ENCODE peak calls at places on chromosome 14, in seven cellular contexts. G is activated B cell treated with CpG ODN at 0.5 μM for 24 hours; F is fibroblast of the aortic adventitia; R is dorsolateral prefrontal cortex; L is stimulated activated CD4-positive, alpha-beta T cell treated with anti-CD3 and anti-CD28 coated beads, Interleukin-12 subunit alpha, Interleukin-12 subunit beta, amount 100 ng/mL, for 4 hours; P is T-cell; O is AG10803. U is an unnamed sample.

GRCh38 chr14:22084393-22085281 is 411.0 kb upstream of the OR4E1 start:
- DNase-seq in L (no peak), O (peak; percentile 53), G (no peak), P (no peak), R (no peak), F (peak; percentile 70), U (no peak)

GRCh38 chr14:90820958-90821357 is 4.7 kb upstream of the TTC7B start:
- DNase-seq in P (peak; percentile 53), R (peak; percentile 57), O (peak; percentile 29), L (peak; percentile 64), G (no peak), F (peak; percentile 12), U (no peak)

GRCh38 chr14:69626132-69626500 is 14.7 kb downstream of the SUSD6 start:
- DNase-seq in G (no peak), F (no peak), R (no peak), P (no peak), L (no peak), O (no peak), U (no peak)

GRCh38 chr14:90615444-90616095 is 200.7 kb downstream of the TTC7B start:
- DNase-seq in L (no peak), P (no peak), R (no peak), O (no peak), G (no peak), F (no peak), U (no peak)

GRCh38 chr14:102185360-102185759 is 45.7 kb downstream of the WDR20 start:
- DNase-seq in O (no peak), R (no peak), G (no peak), L (no peak), P (no peak), F (no peak), U (no peak)

GRCh38 chr14:56813143-56813551 is 2.9 kb upstream of the OTX2 start:
- DNase-seq in G (no peak), O (no peak), P (no peak), F (no peak), L (no peak), R (no peak), U (no peak)

GRCh38 chr14:90137807-90138206 is 76.0 kb downstream of the KCNK13 start:
- DNase-seq in G (no peak), F (peak; percentile 69), R (no peak), O (no peak), P (no peak), L (no peak), U (no peak)

GRCh38 chr14:65072937-65073336 is 29.4 kb downstream of the MAX start:
- DNase-seq in R (no peak), P (no peak), G (no peak), L (no peak), O (no peak), F (no peak), U (no peak)

GRCh38 chr14:94646481-94646880 is 34.3 kb downstream of the SERPINA3 start:
- DNase-seq in F (peak; percentile 56), P (no peak), O (peak; percentile 3), L (no peak), G (no peak), R (no peak), U (peak; percentile 11)

GRCh38 chr14:85090681-85091080 is 439.3 kb upstream of the FLRT2 start:
- DNase-seq in L (no peak), P (no peak), O (peak; percentile 14), R (no peak), G (no peak), F (peak; percentile 0), U (no peak)

GRCh38 chr14:92863281-92863680 is 59.7 kb upstream of the CHGA start:
- DNase-seq in R (no peak), L (no peak), P (no peak), G (no peak), O (no peak), F (no peak), U (no peak)

GRCh38 chr14:105168496-105168978 is at the start of gene JAG2:
- DNase-seq in F (peak; percentile 14), R (peak; percentile 67), G (peak; percentile 30), P (peak; percentile 37), L (peak; percentile 54), O (no peak), U (peak; percentile 56)

GRCh38 chr14:100375273-100375962 is 52.3 kb downstream of the SLC25A47 start:
- DNase-seq in R (no peak), L (peak; percentile 75), F (peak; percentile 100), O (peak; percentile 99), G (peak; percentile 44), P (peak; percentile 18), U (no peak)

GRCh38 chr14:26719514-26719913 is 121.7 kb upstream of the NOVA1 start:
- DNase-seq in L (no peak), R (no peak), G (no peak), F (peak; percentile 69), P (no peak), O (peak; percentile 36), U (no peak)

GRCh38 chr14:40436551-40436950 is 1004.3 kb upstream of the FBXO33 start:
- DNase-seq in L (no peak), O (no peak), G (no peak), R (no peak), P (no peak), F (no peak), U (no peak)

GRCh38 chr14:53620890-53621289 is 335.7 kb downstream of the BMP4 start:
- DNase-seq in G (no peak), L (no peak), O (no peak), F (no peak), P (no peak), R (no peak), U (no peak)

GRCh38 chr14:21032326-21033154 is 2.1 kb downstream of the RNASE13 start:
- DNase-seq in G (no peak), F (no peak), P (no peak), O (no peak), L (no peak), R (no peak), U (no peak)

GRCh38 chr14:69901113-69901951 is 22.1 kb downstream of the SMOC1 start:
- DNase-seq in L (no peak), O (peak; percentile 63), R (no peak), F (peak; percentile 32), P (no peak), G (no peak), U (no peak)

GRCh38 chr14:22821193-22822016 is 6.2 kb upstream of the SLC7A7 start:
- DNase-seq in O (no peak), R (no peak), L (no peak), G (no peak), P (no peak), F (no peak), U (no peak)

GRCh38 chr14:63713765-63714164 is 14.1 kb downstream of the SGPP1 start:
- DNase-seq in F (peak; percentile 87), O (peak; percentile 74), G (no peak), L (no peak), P (no peak), R (no peak), U (no peak)

GRCh38 chr14:70173569-70173968 is 15.2 kb downstream of the SLC8A3 start:
- DNase-seq in R (no peak), O (no peak), L (no peak), F (no peak), G (no peak), P (no peak), U (no peak)

GRCh38 chr14:97380539-97380941 is 583.4 kb downstream of the VRK1 start:
- DNase-seq in P (no peak), O (no peak), F (no peak), L (peak; percentile 57), G (no peak), R (no peak), U (no peak)

GRCh38 chr14:100666851-100667250 is 59.8 kb upstream of the DLK1 start:
- DNase-seq in R (no peak), F (no peak), P (no peak), O (no peak), L (no peak), G (no peak), U (no peak)

GRCh38 chr14:95328876-95329503 is 9.3 kb upstream of the CLMN start:
- DNase-seq in G (no peak), O (no peak), F (peak; percentile 5), L (no peak), P (no peak), R (no peak), U (no peak)

GRCh38 chr14:55180434-55180833 is 11.0 kb downstream of the DLGAP5 start:
- DNase-seq in O (no peak), F (no peak), G (no peak), R (no peak), P (no peak), L (no peak), U (no peak)

GRCh38 chr14:74955229-74955999 is at the start of gene PGF:
- DNase-seq in R (no peak), G (peak; percentile 50), P (peak; percentile 21), O (peak; percentile 40), F (no peak), L (peak; percentile 30), U (no peak)

GRCh38 chr14:50045039-50045711 is 71.2 kb downstream of the VCPKMT start:
- DNase-seq in F (peak; percentile 92), G (no peak), O (peak; percentile 82), R (no peak), L (peak; percentile 41), P (peak; percentile 71), U (no peak)

GRCh38 chr14:39491134-39491541 is 58.9 kb upstream of the FBXO33 start:
- DNase-seq in F (peak; percentile 74), L (no peak), O (peak; percentile 38), R (no peak), G (no peak), P (no peak), U (no peak)

GRCh38 chr14:70567791-70568190 is 32.7 kb downstream of the MED6 start:
- DNase-seq in F (peak; percentile 18), G (no peak), L (no peak), R (no peak), P (no peak), O (peak; percentile 24), U (no peak)

GRCh38 chr14:95286649-95287048 is 33.1 kb downstream of the CLMN start:
- DNase-seq in F (no peak), G (no peak), O (no peak), R (no peak), L (no peak), P (no peak), U (no peak)

GRCh38 chr14:72444701-72445100 is 449.2 kb downstream of the DPF3 start:
- DNase-seq in R (no peak), L (no peak), P (no peak), O (no peak), G (no peak), F (no peak), U (no peak)

GRCh38 chr14:105456736-105457703 is 17.6 kb upstream of the CRIP2 start:
- DNase-seq in O (no peak), F (no peak), L (no peak), P (no peak), R (no peak), G (no peak), U (no peak)

GRCh38 chr14:24881496-24881895 is 168.5 kb downstream of the STXBP6 start:
- DNase-seq in G (no peak), F (no peak), O (no peak), R (no peak), L (no peak), P (no peak), U (no peak)

GRCh38 chr14:30874120-30874998 is at the start of gene COCH:
- DNase-seq in O (no peak), L (peak; percentile 38), G (peak; percentile 66), R (no peak), F (no peak), P (peak; percentile 14), U (no peak)

U was measured in anterior cingulate cortex.